ENCODE peak calls at places on chromosomes 4 and X, in five cellular contexts. N is cardiac muscle cell; P is CD8-positive, alpha-beta memory T cell; Q is hepatocyte; C is iPS DF 6.9. Z is an unnamed sample. For H3K9me3, the result is how much of the 10 kb centered on the place peaks cover.

GRCh38 chrX:103734125-103734760 is 23.5 kb downstream of the TMEM31 start:
- DNase-seq in N (peak), Q (no peak), P (no peak), C (no peak), Z (no peak)

GRCh38 chr4:16908377-16909021 is 10.1 kb upstream of the LDB2 start:
- DNase-seq in Q (no peak), C (no peak), N (no peak), P (no peak), Z (no peak)

GRCh38 chrX:96181571-96181970 is 503.1 kb upstream of the DIAPH2 start:
- DNase-seq in Q (no peak), N (no peak), C (no peak), P (no peak), Z (no peak)

GRCh38 chr4:183173580-183174526 is 74.8 kb downstream of the WWC2 start:
- DNase-seq in Q (no peak), P (no peak), C (no peak), N (peak), Z (no peak)

GRCh38 chrX:110846071-110846470 is 50.5 kb upstream of the CHRDL1 start:
- DNase-seq in C (no peak), P (no peak), Q (no peak), N (no peak), Z (no peak)

GRCh38 chrX:5681159-5681558 is 547.5 kb downstream of the NLGN4X start:
- DNase-seq in C (peak), N (no peak), Q (peak), P (no peak), Z (no peak)

GRCh38 chrX:36684053-36684452 is 324.1 kb upstream of the FAM47C start:
- DNase-seq in N (no peak), P (no peak), Q (no peak), C (no peak), Z (no peak)

GRCh38 chrX:64805683-64806082 is 170.6 kb downstream of the ZC4H2 start:
- DNase-seq in P (no peak), C (no peak), N (no peak), Q (no peak), Z (no peak)

GRCh38 chr4:73998040-73999011 is at the start of gene CXCL5:
- DNase-seq in C (peak), P (no peak), N (peak), Q (peak), Z (no peak)

GRCh38 chr4:16544251-16544721 is 318.0 kb upstream of the TAPT1 start:
- DNase-seq in Q (peak), C (no peak), P (no peak), N (peak), Z (no peak)

GRCh38 chrX:10325606-10326005 is 168.8 kb downstream of the CLCN4 start:
- DNase-seq in Q (no peak), C (no peak), P (no peak), N (peak), Z (no peak)

GRCh38 chr4:150569384-150569987 is 12.5 kb upstream of the MAB21L2 start:
- DNase-seq in Q (no peak), C (no peak), P (no peak), N (peak), Z (no peak)

GRCh38 chr4:7766086-7766485 is 173.6 kb downstream of the AFAP1 start:
- DNase-seq in C (no peak), Q (no peak), N (no peak), P (no peak), Z (no peak)

GRCh38 chrX:44874481-44875184 is 1.6 kb downstream of the KDM6A start:
- DNase-seq in Q (peak), N (peak), C (no peak), P (peak), Z (no peak)

DNA sequence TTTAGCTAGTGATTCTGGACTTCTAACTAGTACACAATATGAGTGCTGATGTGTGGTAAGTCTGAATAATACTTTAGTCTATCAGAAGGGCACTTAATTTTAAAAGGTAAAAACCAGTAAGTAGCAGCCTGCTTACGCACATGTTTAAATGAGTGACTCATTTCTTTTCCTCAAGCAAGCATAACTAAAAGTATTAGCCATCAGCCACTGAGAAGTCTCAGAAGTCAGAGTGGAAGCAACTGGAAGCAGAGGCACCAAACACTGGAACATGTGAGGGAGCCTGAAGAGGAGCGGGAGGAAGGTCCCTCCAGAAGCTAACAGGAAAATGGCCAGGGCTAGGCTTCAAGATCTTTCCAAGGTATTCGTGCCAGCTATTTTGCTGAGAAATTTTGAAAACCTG is 257.7 kb downstream of the RAPGEF2 start:
- DNase-seq in N (peak), Q (no peak), P (no peak), C (no peak), Z (no peak)
- H3K9me3 ChIP-seq in N (under half), Q (under half), P (under half), C (under half), Z (under half)

DNA sequence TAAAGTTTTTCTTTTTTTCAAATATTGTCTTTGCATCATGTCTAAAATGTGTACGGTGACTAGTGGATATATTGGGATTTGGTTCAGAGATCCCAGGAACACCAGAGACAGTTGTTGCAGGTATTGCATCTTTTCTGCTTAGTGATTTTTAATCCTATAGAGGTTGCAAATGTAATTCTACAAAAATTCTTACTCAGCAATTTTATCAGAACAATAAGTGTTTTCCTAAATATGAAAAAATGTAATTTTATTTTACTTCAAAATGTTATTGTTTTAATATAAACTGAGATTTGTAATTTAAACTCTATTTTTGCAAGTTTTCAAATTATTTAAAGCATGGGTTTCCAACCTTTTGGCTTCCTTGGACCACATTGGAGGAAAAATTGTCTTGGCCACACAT is 8.2 kb downstream of the ZNF718 start:
- DNase-seq in C (no peak), P (no peak), N (no peak), Q (no peak), Z (no peak)
- H3K9me3 ChIP-seq in C (under half), P (under half), N (under half), Q (under half), Z (under half)

DNA sequence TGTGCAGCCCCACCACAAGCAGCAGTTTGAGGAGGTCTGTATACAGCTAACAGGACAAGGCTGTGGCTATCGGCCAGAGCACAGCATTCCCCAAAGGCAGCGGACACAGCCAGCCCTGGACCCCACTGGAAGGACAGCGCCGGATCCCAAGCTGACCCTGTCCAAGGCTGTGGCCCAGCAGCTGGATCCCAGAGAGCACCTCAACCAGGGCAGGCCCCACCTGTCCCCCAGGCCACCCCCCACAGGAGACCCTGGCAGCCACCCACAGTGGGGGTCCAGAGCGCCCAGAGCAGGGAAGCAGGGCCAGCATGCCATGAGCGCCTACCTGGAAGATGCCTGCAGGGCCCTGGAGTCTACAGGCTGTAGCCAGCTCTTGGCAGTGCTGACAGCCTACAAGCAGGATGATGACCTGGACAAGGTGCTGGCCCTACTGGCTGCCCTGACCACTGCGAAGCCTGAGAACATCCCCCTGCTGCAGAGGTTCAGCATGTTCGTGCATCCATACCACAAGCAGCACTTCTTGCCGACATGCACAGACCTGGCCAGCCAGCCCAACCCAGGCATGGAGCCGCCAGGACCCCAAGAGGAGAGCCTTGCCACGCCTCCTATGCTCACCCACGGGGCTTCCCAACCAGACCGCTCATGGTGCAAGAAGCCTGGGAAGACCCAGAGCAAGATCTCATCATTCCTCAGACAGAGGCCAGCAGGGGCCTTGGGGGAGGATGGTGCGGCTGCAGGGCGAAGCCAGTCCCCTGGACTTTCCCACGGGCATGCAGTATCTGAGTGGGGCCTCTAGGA is 62.0 kb downstream of the ALPK1 start:
- DNase-seq in P (no peak), N (no peak), C (no peak), Q (no peak), Z (no peak)
- H3K9me3 ChIP-seq in P (under half), N (under half), C (under half), Q (under half), Z (under half)

GRCh38 chrX:94252204-94252603 is 578.2 kb downstream of the FAM133A start:
- DNase-seq in Q (no peak), N (no peak), P (no peak), C (no peak), Z (no peak)
- H3K9me3 ChIP-seq in Q (under half), N (under half), P (under half), C (under half), Z (under half)

DNA sequence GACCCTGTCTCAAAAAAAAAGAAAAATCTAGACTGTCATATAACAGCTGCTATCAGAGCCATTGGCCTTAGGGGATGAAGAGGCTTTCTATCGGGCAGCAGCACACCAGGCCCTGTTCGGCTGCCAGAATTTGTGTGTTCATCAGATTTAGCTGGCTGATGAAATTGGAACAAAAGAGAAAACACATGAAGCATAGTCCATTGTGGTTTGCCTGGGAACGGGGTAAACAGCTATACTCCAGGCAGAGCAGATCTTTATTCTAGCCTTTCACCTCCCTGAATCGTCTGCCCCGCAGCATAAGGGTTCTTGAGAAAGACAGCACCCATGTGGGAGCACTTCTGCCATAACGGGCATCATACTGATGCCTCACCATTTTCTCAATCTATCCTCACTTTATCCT is 11.6 kb downstream of the TKTL1 start:
- DNase-seq in C (no peak), P (no peak), Q (no peak), N (peak), Z (no peak)
- H3K9me3 ChIP-seq in C (under half), P (under half), Q (under half), N (under half), Z (under half)

DNA sequence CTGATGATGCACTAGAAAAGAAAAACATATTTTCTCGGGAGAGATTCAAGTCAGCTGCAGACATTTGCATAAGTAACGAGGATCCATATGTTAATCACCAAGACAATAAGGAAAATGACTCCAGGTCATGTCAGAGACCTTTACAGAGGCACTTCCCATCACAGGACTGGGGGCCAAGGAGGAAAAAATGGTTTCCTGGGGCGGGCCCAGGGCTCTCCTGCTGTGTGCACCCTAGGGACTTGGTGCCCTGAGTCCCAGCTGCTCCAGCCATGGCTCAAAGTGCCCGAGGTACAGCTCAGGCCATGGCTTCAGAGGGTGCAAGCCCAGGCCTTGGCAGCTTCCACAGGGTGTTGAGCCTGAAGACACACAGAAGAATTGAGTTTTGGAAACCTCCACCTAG is 415.4 kb upstream of the FRG1 start:
- DNase-seq in C (no peak), Q (no peak), N (no peak), P (no peak), Z (no peak)
- H3K9me3 ChIP-seq in C (under half), Q (under half), N (under half), P (under half), Z (under half)

DNA sequence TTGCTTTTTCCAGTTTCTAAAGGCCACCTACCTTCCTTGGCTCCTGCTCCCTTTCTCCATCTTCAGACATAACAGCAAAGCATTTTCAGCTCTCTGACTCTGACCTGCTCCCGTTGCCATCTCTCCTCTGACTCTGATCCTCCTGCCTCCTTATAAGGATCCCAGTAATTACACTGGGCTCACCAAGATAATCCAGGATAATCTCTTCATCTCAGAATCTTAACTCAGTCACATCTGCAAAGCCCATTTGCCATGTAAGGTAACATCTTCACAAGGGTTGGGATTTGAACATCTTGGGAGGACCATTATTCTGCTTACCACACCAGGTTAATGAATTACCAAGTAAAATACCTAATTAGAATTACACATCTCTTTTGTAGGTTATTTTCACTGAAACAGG is 41.3 kb upstream of the MAGED1 start:
- DNase-seq in C (no peak), P (no peak), Q (no peak), N (no peak), Z (no peak)
- H3K9me3 ChIP-seq in C (under half), P (under half), Q (under half), N (under half), Z (under half)

GRCh38 chrX:35439042-35439639 is 359.0 kb upstream of the MAGEB16 start:
- DNase-seq in C (no peak), Q (no peak), N (no peak), P (no peak), Z (no peak)

GRCh38 chrX:35442421-35442820 is 355.7 kb upstream of the MAGEB16 start:
- DNase-seq in N (no peak), P (no peak), C (no peak), Q (no peak), Z (no peak)

GRCh38 chrX:35439692-35440091 is 358.4 kb upstream of the MAGEB16 start:
- DNase-seq in N (no peak), C (no peak), Q (no peak), P (no peak), Z (no peak)
- H3K9me3 ChIP-seq in N (under half), C (under half), Q (under half), P (under half), Z (under half)

Z was measured in breast epithelium.